ENCODE peak calls at places on chromosomes 2 and 18, in ten cellular contexts. Q is activated T-cell treated with anti-CD3 and anti-CD28 coated beads, Interleukin-2, amount 50 U/mL, for 4 hours; X is ovary; I is KBM-7; P is NCI-H510A; L is SW480; W is HEK293T; B is Karpas-422; F is renal cortical epithelial cell; R is HFFc6. C is an unnamed sample.

GRCh38 chr2:226619707-226620106 is 179.9 kb downstream of the IRS1 start:
- DNase-seq in Q (no peak), X (no peak), I (no peak), P (no peak), L (no peak), W (no peak), B (no peak), F (no peak), R (no peak), C (no peak)

GRCh38 chr2:165953306-165953654 is 296 bp downstream of the TTC21B start:
- DNase-seq in Q (no peak), X (no peak), I (no peak), P (peak), L (peak), W (no peak), B (no peak), F (peak), R (peak), C (no peak)

GRCh38 chr2:232447091-232447620 is 8.8 kb upstream of the ALPI start:
- DNase-seq in Q (no peak), X (peak), I (no peak), P (no peak), L (no peak), W (no peak), B (no peak), F (no peak), R (no peak), C (no peak)

GRCh38 chr2:215436705-215437570 is 1.1 kb upstream of the FN1 start:
- DNase-seq in Q (no peak), X (no peak), I (no peak), P (no peak), L (no peak), W (no peak), B (no peak), F (no peak), R (no peak), C (no peak)

GRCh38 chr18:10724666-10725065 is 198.8 kb downstream of the NAPG start:
- DNase-seq in Q (no peak), X (no peak), I (no peak), P (no peak), L (no peak), W (no peak), B (no peak), F (no peak), R (no peak), C (no peak)

GRCh38 chr2:238032755-238033337 is 28.0 kb upstream of the SCLY start:
- DNase-seq in Q (no peak), X (no peak), I (no peak), P (no peak), L (no peak), W (no peak), B (no peak), F (no peak), R (no peak), C (peak)

GRCh38 chr18:24558403-24558802 is 98.0 kb downstream of the HRH4 start:
- DNase-seq in Q (no peak), X (no peak), I (no peak), P (no peak), L (no peak), W (no peak), B (no peak), F (no peak), R (no peak), C (no peak)

GRCh38 chr2:127199223-127199622 is 20.9 kb downstream of the CYP27C1 start:
- DNase-seq in Q (no peak), X (no peak), I (no peak), P (no peak), L (no peak), W (no peak), B (no peak), F (no peak), R (no peak), C (no peak)

GRCh38 chr18:3305354-3305762 is 43.4 kb downstream of the MYL12B start:
- DNase-seq in Q (peak), X (no peak), I (peak), P (no peak), L (peak), W (no peak), B (no peak), F (peak), R (peak), C (peak)

GRCh38 chr2:98771771-98772521 is 41.0 kb upstream of the MGAT4A start:
- DNase-seq in Q (peak), X (no peak), I (peak), P (no peak), L (no peak), W (no peak), B (peak), F (no peak), R (no peak), C (peak)

GRCh38 chr2:229586746-229587705 is 127.3 kb downstream of the DNER start:
- DNase-seq in Q (no peak), X (peak), I (peak), P (peak), L (peak), W (peak), B (peak), F (peak), R (peak), C (peak)

GRCh38 chr2:98578231-98578630 is 30.1 kb downstream of the COA5 start:
- DNase-seq in Q (no peak), X (no peak), I (no peak), P (no peak), L (no peak), W (no peak), B (no peak), F (no peak), R (no peak), C (no peak)

GRCh38 chr2:14693874-14694273 is 61.4 kb downstream of the LRATD1 start:
- DNase-seq in Q (no peak), X (no peak), I (no peak), P (no peak), L (no peak), W (no peak), B (no peak), F (no peak), R (no peak), C (no peak)

C was measured in NCI-H226.